ENCODE peak calls at places on chromosomes 4 and X, in eight cellular contexts. W is transverse colon, H is suprapubic skin, F is endothelial cell of umbilical vein, L is H1, J is spleen, X is prostate gland, Y is breast epithelium. D is an unnamed sample.

GRCh38 chr4:6682862-6683590 is 10.7 kb upstream of the S100P start:
- DNase-seq in X (no peak), H (no peak), J (no peak), F (no peak), Y (no peak), L (no peak), W (no peak), D (no peak)

GRCh38 chr4:127809173-127809800 is 27.2 kb downstream of the HSPA4L start:
- DNase-seq in H (no peak), Y (no peak), L (no peak), W (no peak), F (peak), J (no peak), X (no peak), D (peak)

GRCh38 chr4:153555730-153556440 is 89.7 kb downstream of the TMEM131L start:
- DNase-seq in H (no peak), F (peak), J (no peak), W (peak), X (peak), Y (no peak), L (no peak), D (no peak)

GRCh38 chr4:11480683-11481082 is 52.0 kb upstream of the HS3ST1 start:
- DNase-seq in J (no peak), Y (no peak), H (no peak), X (no peak), F (peak), L (no peak), W (no peak), D (no peak)

GRCh38 chr4:108466936-108467902 is 153.2 kb upstream of the RPL34 start:
- DNase-seq in F (no peak), J (no peak), W (no peak), X (no peak), L (no peak), H (no peak), Y (no peak), D (no peak)

GRCh38 chr4:173013232-173013932 is 155.2 kb upstream of the GALNT7 start:
- DNase-seq in F (peak), J (no peak), W (peak), X (peak), H (no peak), L (peak), Y (no peak), D (peak)

GRCh38 chr4:168876106-168876505 is 133.9 kb downstream of the CBR4 start:
- DNase-seq in W (no peak), L (no peak), X (no peak), F (no peak), Y (no peak), H (no peak), J (no peak), D (no peak)

GRCh38 chr4:168831585-168831918 is 178.5 kb downstream of the CBR4 start:
- DNase-seq in X (no peak), W (no peak), L (no peak), H (no peak), Y (no peak), J (no peak), F (no peak), D (no peak)

GRCh38 chr4:137129471-137130244 is 402.6 kb downstream of the PCDH18 start:
- DNase-seq in F (no peak), H (no peak), X (no peak), L (no peak), Y (no peak), J (no peak), W (no peak), D (no peak)

GRCh38 chr4:1033840-1034551 is 22.6 kb downstream of the FGFRL1 start:
- DNase-seq in L (no peak), X (no peak), Y (no peak), W (no peak), F (peak), H (no peak), J (no peak), D (no peak)

GRCh38 chr4:127778102-127778501 is 4.0 kb upstream of the HSPA4L start:
- DNase-seq in J (no peak), F (no peak), Y (no peak), W (no peak), X (no peak), L (no peak), H (no peak), D (no peak)

GRCh38 chr4:3656441-3657376 is 109.5 kb upstream of the ADRA2C start:
- DNase-seq in X (no peak), H (no peak), L (no peak), W (no peak), F (no peak), J (no peak), Y (no peak), D (no peak)

GRCh38 chr4:138981930-138982390 is 33.6 kb upstream of the NOCT start:
- DNase-seq in X (no peak), F (peak), H (no peak), W (peak), L (peak), Y (no peak), J (no peak), D (peak)

GRCh38 chrX:24266996-24267395 is 46.9 kb downstream of the SUPT20HL2 start:
- DNase-seq in W (no peak), H (no peak), F (no peak), J (no peak), L (no peak), Y (no peak), X (no peak), D (no peak)

GRCh38 chrX:54357414-54358377 is at the start of gene WNK3:
- DNase-seq in J (peak), H (peak), Y (peak), L (peak), W (peak), F (peak), X (peak), D (peak)

DNA sequence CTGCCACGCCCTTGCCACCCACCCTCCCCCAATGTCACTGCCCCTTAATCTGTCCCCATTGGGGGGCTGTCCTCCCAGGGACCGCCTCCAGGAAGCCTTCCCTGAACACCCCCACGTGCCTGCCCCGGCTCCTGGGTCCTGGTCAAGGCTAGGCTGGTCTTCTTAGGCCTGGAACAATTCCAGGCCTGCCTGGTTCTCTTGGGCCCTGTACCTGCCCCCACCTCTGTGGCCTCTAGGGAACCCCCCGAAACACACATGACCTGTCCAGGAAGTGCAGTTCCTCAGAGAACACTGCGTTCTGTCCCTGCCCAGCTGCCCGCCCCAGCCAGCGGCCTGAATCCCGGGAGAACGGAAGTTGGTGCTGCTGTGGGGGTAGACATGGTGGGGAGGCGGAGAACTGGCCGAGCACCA is 5.1 kb downstream of the MXD4 start:
- DNase-seq in X (peak), F (peak), W (peak), H (peak), J (peak), L (peak), Y (peak), D (no peak)
- TF ChIP-seq POLR2AphosphoS5 in X (peak), F (peak), W (peak), H (no peak), J (peak), L (no peak), Y (peak), D (no peak)

GRCh38 chr4:102518703-102519131 is 17.6 kb downstream of the NFKB1 start:
- DNase-seq in W (no peak), H (no peak), L (no peak), X (no peak), Y (no peak), J (no peak), F (no peak), D (no peak)
- TF ChIP-seq POLR2AphosphoS5 in W (no peak), H (no peak), L (no peak), X (no peak), Y (no peak), J (no peak), F (no peak), D (no peak)

GRCh38 chr4:140047781-140048180 is 106.2 kb downstream of the MAML3 start:
- DNase-seq in W (no peak), Y (no peak), J (no peak), L (no peak), X (no peak), F (peak), H (no peak), D (peak)

GRCh38 chr4:140047017-140047640 is 106.9 kb downstream of the MAML3 start:
- DNase-seq in X (peak), L (no peak), F (peak), W (no peak), H (no peak), Y (peak), J (no peak), D (peak)

GRCh38 chr4:140049924-140050681 is 103.9 kb downstream of the MAML3 start:
- DNase-seq in Y (no peak), W (no peak), F (peak), H (no peak), L (peak), J (no peak), X (no peak), D (peak)

GRCh38 chr4:140048419-140049022 is 105.5 kb downstream of the MAML3 start:
- DNase-seq in H (no peak), L (no peak), Y (no peak), W (no peak), F (peak), X (no peak), J (no peak), D (no peak)

DNA sequence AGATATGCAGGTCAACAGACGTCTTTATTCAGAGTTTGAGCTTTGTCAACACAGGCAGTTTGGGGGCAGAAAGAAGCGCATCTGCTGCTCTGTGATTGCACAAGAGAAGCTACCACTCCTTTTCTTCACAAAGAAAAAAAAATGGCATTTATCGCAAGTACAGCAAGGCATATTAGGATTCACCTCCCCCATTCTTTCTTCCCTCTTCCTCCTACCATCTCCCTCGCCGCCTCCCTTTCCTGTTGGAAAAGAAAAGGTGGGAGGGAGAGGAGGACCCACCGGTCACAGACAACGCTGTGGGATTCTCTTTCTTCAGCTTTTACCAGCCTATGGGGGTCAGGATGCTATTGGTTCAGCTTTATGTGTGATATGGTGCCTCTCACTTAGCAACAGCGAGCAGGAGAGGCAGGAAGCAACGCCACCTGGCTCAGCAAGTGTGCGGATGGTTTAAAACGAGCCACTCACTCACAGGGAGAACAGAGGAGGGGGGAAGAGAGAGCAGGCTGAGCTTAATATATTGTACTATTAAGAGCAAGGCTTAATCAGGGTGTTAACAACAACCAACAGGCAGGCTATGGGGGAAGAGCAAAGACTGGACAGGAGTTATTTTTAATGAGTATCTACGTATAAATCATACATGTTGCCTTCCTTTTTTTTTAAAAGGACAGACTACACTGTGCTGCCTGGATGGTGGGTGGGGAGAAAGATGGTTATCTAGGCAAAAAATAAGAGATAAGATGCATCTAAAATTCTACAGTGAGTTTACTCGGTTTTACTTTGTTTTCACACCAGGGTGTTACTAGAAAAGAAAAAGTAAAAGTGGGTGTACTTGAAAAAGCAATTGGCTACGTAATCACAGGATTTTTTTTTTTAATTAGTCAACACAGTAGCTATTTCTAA is 104.7 kb downstream of the MAML3 start:
- DNase-seq in Y (peak), L (peak), W (peak), X (peak), J (peak), F (peak), H (no peak), D (peak)
- TF ChIP-seq POLR2AphosphoS5 in Y (peak), L (peak), W (peak), X (peak), J (no peak), F (no peak), H (no peak), D (peak)

GRCh38 chr4:53494851-53495250 is 96.4 kb downstream of the LNX1 start:
- DNase-seq in W (no peak), X (no peak), H (no peak), F (no peak), J (no peak), L (no peak), Y (no peak), D (no peak)

GRCh38 chr4:53489279-53489889 is 101.9 kb downstream of the LNX1 start:
- DNase-seq in F (peak), H (no peak), J (no peak), L (no peak), X (no peak), Y (no peak), W (no peak), D (no peak)

GRCh38 chr4:53490161-53490915 is 100.9 kb downstream of the LNX1 start:
- DNase-seq in Y (no peak), H (no peak), J (no peak), W (no peak), L (no peak), F (no peak), X (no peak), D (no peak)

GRCh38 chr4:53490965-53491622 is 100.2 kb downstream of the LNX1 start:
- DNase-seq in X (no peak), W (peak), L (no peak), Y (peak), J (no peak), F (peak), H (no peak), D (peak)
- TF ChIP-seq POLR2AphosphoS5 in X (no peak), W (peak), L (no peak), Y (no peak), J (no peak), F (no peak), H (no peak), D (no peak)

D was measured in GM23338.